ENCODE peak calls at places on chromosomes 7 and 10, in seven cellular contexts. P is left lung, X is Peyer's patch, B is cardiac muscle cell, R is fibroblast of lung, H is SK-N-SH, K is ovary. I is an unnamed sample. For H3K4me1, the result is how much of the 10 kb centered on the place peaks cover.

GRCh38 chr10:104809288-104810090 is 168.4 kb downstream of the SORCS3 start:
- DNase-seq in P (no peak), X (no peak), B (no peak), H (no peak), R (peak), K (no peak), I (no peak)

GRCh38 chr10:21649441-21649872 is 115.4 kb downstream of the MLLT10 start:
- DNase-seq in R (peak), P (no peak), H (no peak), X (no peak), B (no peak), K (no peak), I (no peak)

GRCh38 chr7:101915000-101915399 is 97.6 kb downstream of the CUX1 start:
- DNase-seq in B (no peak), K (no peak), X (no peak), P (no peak), H (peak), R (no peak), I (peak)

GRCh38 chr7:16420649-16421332 is 547 bp downstream of the CRPPA start:
- DNase-seq in X (peak), K (peak), P (peak), B (peak), H (peak), R (peak), I (peak)

GRCh38 chr10:44818721-44819127 is 92.4 kb upstream of the TMEM72 start:
- DNase-seq in K (no peak), X (no peak), B (peak), H (no peak), R (peak), P (no peak), I (no peak)

GRCh38 chr7:93920496-93921189 is 892 bp upstream of the GNG11 start:
- DNase-seq in H (no peak), R (no peak), X (no peak), P (no peak), K (no peak), B (no peak), I (no peak)

GRCh38 chr7:27842851-27843250 is 102.9 kb downstream of the TAX1BP1 start:
- DNase-seq in B (no peak), P (no peak), H (peak), R (no peak), X (no peak), K (no peak), I (no peak)

GRCh38 chr10:60461688-60462087 is 72.0 kb upstream of the ANK3 start:
- DNase-seq in K (no peak), P (no peak), B (no peak), R (no peak), X (peak), H (no peak), I (no peak)

GRCh38 chr10:55410415-55410885 is 609.4 kb upstream of the PCDH15 start:
- DNase-seq in X (no peak), K (no peak), P (no peak), R (peak), H (peak), B (peak), I (no peak)

GRCh38 chr10:63105811-63106755 is 27.0 kb upstream of the NRBF2 start:
- DNase-seq in P (peak), B (no peak), X (no peak), R (peak), K (no peak), H (no peak), I (no peak)

GRCh38 chr10:75293456-75293840 is 57.7 kb upstream of the COMTD1 start:
- DNase-seq in B (no peak), K (no peak), P (no peak), H (no peak), X (no peak), R (peak), I (no peak)

GRCh38 chr7:16169537-16169936 is 251.8 kb downstream of the CRPPA start:
- DNase-seq in P (no peak), K (no peak), B (no peak), X (no peak), R (no peak), H (no peak), I (no peak)

GRCh38 chr7:103660455-103661371 is 214.7 kb upstream of the SLC26A5 start:
- DNase-seq in P (no peak), X (no peak), R (peak), H (no peak), K (no peak), B (no peak), I (no peak)

GRCh38 chr7:132461043-132461592 is 115.2 kb downstream of the PLXNA4 start:
- DNase-seq in H (no peak), B (no peak), P (no peak), X (no peak), K (no peak), R (no peak), I (no peak)

GRCh38 chr7:51325937-51326336 is 9.3 kb upstream of the COBL start:
- DNase-seq in K (no peak), X (no peak), H (no peak), B (no peak), R (no peak), P (no peak), I (no peak)

GRCh38 chr10:50431791-50432190 is 180.5 kb upstream of the ASAH2 start:
- DNase-seq in B (no peak), P (no peak), X (no peak), K (no peak), R (peak), H (no peak), I (no peak)

GRCh38 chr10:60494774-60495173 is 105.1 kb upstream of the ANK3 start:
- DNase-seq in B (no peak), K (no peak), X (no peak), H (no peak), R (no peak), P (no peak), I (no peak)

GRCh38 chr10:77798940-77799339 is 127.6 kb downstream of the DLG5 start:
- DNase-seq in X (no peak), B (no peak), R (peak), H (no peak), P (no peak), K (no peak), I (no peak)

GRCh38 chr7:96080021-96080420 is 241.9 kb downstream of the SLC25A13 start:
- DNase-seq in X (no peak), R (no peak), K (no peak), P (no peak), H (no peak), B (no peak), I (no peak)

GRCh38 chr10:23191764-23192395 is at the start of gene PTF1A:
- DNase-seq in R (no peak), K (no peak), B (no peak), H (peak), P (no peak), X (no peak), I (no peak)

GRCh38 chr7:156752371-156753297 is 112.1 kb downstream of the RNF32 start:
- DNase-seq in H (no peak), R (peak), P (no peak), K (no peak), X (no peak), B (peak), I (no peak)

DNA sequence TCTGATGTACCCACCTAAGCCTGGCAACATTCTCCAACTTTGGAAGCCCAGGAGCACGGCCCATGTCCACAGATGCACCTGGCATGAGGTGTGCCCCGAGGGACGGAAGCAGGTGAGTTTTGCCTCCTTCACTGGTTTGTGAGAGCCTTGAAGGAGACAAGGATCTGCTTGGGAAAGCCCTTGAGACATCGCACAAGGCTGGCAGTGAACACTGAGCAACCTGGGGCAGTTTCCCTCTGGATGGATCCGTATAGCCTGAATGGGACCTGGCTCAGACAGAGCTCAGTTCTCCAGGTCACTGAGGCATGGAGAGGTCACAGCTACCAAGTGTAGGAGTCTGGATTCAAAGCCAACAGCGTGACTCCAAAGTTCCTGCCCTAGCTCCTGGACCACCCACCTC is 8.8 kb upstream of the NUPR2 start:
- DNase-seq in R (no peak), B (no peak), P (no peak), H (no peak), X (no peak), K (no peak), I (no peak)
- H3K27ac ChIP-seq in R (no peak), B (no peak), P (no peak), H (no peak), X (no peak), K (no peak), I (no peak)

GRCh38 chr10:125068406-125068805 is 92.0 kb downstream of the CTBP2 start:
- DNase-seq in P (no peak), H (no peak), B (no peak), X (no peak), K (no peak), R (no peak), I (no peak)
- H3K4me1 ChIP-seq in P (under half), H (under half), B (under half), X (under half), K (under half), R (under half), I (under half)

DNA sequence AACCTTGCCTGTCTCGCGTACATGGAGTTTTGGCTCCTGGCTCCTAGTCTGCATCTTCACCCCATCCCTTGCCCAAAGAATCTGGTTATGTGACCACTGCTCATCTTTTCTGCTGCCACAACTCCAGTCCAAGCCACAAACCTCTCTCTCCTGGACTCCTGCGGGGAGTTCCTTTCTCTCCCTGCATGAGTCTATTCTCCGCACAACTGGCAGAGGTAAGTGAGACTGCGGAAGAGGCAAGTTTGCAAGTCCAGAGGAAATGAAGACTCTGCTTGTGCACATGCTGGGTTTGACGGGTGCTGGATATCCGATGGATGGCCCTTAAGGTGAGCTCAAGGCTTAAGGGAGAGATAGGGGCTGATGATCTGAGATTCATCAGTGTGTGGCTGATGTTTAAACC is 61.0 kb downstream of the TRUB1 start:
- DNase-seq in X (no peak), B (no peak), R (no peak), K (no peak), H (no peak), P (no peak), I (no peak)
- TF ChIP-seq CTCF in X (no peak), B (no peak), R (no peak), K (no peak), H (no peak), P (no peak), I (no peak)

GRCh38 chr7:90877201-90877600 is 281.1 kb downstream of the CDK14 start:
- DNase-seq in R (no peak), X (no peak), P (no peak), H (no peak), B (no peak), K (no peak), I (no peak)

GRCh38 chr7:90876701-90877100 is 280.6 kb downstream of the CDK14 start:
- DNase-seq in P (no peak), B (no peak), K (no peak), X (no peak), H (no peak), R (no peak), I (no peak)

DNA sequence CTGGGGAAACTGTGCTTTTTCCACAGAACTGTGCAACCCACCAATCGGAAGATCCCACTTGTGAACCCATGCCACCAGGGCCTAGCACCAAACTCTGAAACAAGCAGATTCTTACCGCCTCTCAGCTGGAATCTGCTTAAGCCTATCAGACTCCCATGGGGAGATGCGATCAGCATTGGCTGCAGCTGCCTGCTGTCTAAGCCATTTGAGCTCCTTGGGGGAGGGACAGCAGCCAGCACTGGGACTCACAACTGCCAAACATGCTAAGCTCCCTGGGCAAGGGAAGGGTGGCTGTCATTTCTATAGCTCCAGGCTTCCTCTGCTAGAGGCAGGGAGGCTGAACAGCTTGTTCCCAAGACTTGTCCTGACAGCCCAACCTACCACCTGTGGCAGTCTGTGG is 283.8 kb downstream of the CDK14 start:
- DNase-seq in B (no peak), R (no peak), X (no peak), P (no peak), H (no peak), K (peak), I (no peak)
- H3K27ac ChIP-seq in B (no peak), R (no peak), X (no peak), P (no peak), H (no peak), K (no peak), I (no peak)

DNA sequence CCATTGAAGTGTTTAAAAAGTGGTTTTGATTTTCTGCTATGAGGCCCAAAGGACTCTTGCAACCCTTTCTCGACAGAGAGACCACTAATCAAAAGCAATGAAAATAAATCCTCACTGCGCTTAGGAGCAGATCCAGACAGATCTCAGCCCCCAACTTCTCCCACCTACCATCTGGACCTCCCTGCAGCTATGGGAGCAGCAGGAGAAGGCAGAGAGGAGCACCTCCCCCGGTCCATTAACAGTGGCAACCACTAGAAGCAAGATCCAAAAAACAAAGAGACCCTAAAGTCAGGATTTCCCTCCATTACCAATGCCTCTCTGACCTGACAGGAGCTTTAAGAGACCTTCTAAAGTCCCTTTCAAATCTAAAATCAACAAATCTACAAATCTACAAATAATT is 99.0 kb upstream of the LSM8 start:
- DNase-seq in X (no peak), H (no peak), B (no peak), P (no peak), R (no peak), K (no peak), I (no peak)
- H3K4me1 ChIP-seq in X (under half), H (under half), B (under half), P (under half), R (under half), K (under half), I (under half)

GRCh38 chr7:148987751-148988512 is 40.4 kb downstream of the PDIA4 start:
- DNase-seq in X (no peak), R (no peak), B (peak), K (no peak), H (peak), P (no peak), I (no peak)
- TF ChIP-seq CTCF in X (no peak), R (no peak), B (no peak), K (no peak), H (no peak), P (no peak), I (no peak)

GRCh38 chr10:119754936-119755335 is 29.1 kb downstream of the INPP5F start:
- DNase-seq in K (no peak), B (no peak), P (no peak), R (no peak), X (no peak), H (no peak), I (no peak)
- H3K27ac ChIP-seq in K (no peak), B (peak), P (no peak), R (no peak), X (peak), H (no peak), I (peak)

DNA sequence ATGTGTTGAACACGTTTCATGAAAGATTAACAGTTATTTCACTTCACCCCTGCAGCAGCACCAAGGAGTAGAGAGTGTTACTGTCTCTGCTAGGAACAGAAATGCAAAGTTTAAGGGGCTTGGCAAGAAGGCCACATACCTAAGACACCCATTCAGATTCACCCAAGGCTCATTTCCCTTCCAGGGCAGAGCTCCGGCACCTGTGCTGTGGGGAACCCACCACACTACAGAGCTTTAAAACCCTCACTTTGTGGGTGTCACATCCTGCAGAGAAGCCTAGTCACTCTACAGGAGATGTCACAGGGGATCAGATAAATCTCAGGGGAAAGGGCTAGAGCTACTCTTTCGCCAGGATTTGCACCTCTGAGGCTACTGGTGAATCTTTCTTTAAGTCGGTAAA is 176.1 kb upstream of the KLF6 start:
- DNase-seq in K (no peak), B (no peak), X (no peak), P (no peak), R (no peak), H (no peak), I (no peak)
- H3K4me1 ChIP-seq in K (under half), B (under half), X (under half), P (under half), R (under half), H (under half), I (under half)

GRCh38 chr10:71268247-71268691 is 50.8 kb upstream of the SLC29A3 start:
- DNase-seq in P (no peak), B (peak), H (no peak), R (peak), X (no peak), K (no peak), I (no peak)

GRCh38 chr10:71269301-71270288 is 49.5 kb upstream of the SLC29A3 start:
- DNase-seq in P (no peak), H (no peak), B (no peak), K (no peak), R (peak), X (no peak), I (no peak)

GRCh38 chr10:71270301-71270777 is 48.7 kb upstream of the SLC29A3 start:
- DNase-seq in R (peak), X (peak), K (no peak), P (no peak), B (peak), H (peak), I (no peak)

GRCh38 chr10:71267508-71268240 is 51.4 kb upstream of the SLC29A3 start:
- DNase-seq in X (no peak), P (no peak), R (no peak), H (no peak), K (no peak), B (no peak), I (no peak)

GRCh38 chr10:71268751-71269150 is 50.3 kb upstream of the SLC29A3 start:
- DNase-seq in K (no peak), R (peak), B (no peak), X (no peak), H (no peak), P (no peak), I (no peak)
- TF ChIP-seq CTCF in K (no peak), R (no peak), B (no peak), X (no peak), H (no peak), P (no peak), I (no peak)

I was measured in upper lobe of right lung.